ENCODE peak calls at places on chromosomes 7 and 10, in five cellular contexts. One of them, this sample, is unnamed.

GRCh38 chr7:137206770-137207169 is 136.8 kb downstream of the PTN start:
- DNase-seq in lower lobe of right lung: no peak
- DNase-seq in CD8-positive, alpha-beta T cell: no peak
- DNase-seq in hepatocyte: no peak
- DNase-seq in H9: no peak
- DNase-seq in this sample: no peak

GRCh38 chr7:154353385-154353784 is 301.2 kb downstream of the DPP6 start:
- DNase-seq in lower lobe of right lung: no peak
- DNase-seq in CD8-positive, alpha-beta T cell: no peak
- DNase-seq in hepatocyte: no peak
- DNase-seq in H9: no peak
- DNase-seq in this sample: no peak

GRCh38 chr10:14282271-14282670 is 48.5 kb downstream of the FRMD4A start:
- DNase-seq in lower lobe of right lung: no peak
- DNase-seq in CD8-positive, alpha-beta T cell: no peak
- DNase-seq in hepatocyte: no peak
- DNase-seq in H9: no peak
- DNase-seq in this sample: no peak

GRCh38 chr10:71213127-71213616 is 802 bp downstream of the UNC5B start:
- DNase-seq in lower lobe of right lung: peak
- DNase-seq in CD8-positive, alpha-beta T cell: no peak
- DNase-seq in hepatocyte: peak
- DNase-seq in H9: peak
- DNase-seq in this sample: no peak

GRCh38 chr10:113454341-113455061 is 98.4 kb upstream of the HABP2 start:
- DNase-seq in lower lobe of right lung: peak
- DNase-seq in CD8-positive, alpha-beta T cell: no peak
- DNase-seq in hepatocyte: peak
- DNase-seq in H9: peak
- DNase-seq in this sample: peak

GRCh38 chr7:139673230-139673629 is 104.6 kb downstream of the HIPK2 start:
- DNase-seq in lower lobe of right lung: no peak
- DNase-seq in CD8-positive, alpha-beta T cell: no peak
- DNase-seq in hepatocyte: no peak
- DNase-seq in H9: peak
- DNase-seq in this sample: no peak

GRCh38 chr10:116848032-116848911 is 1.0 kb upstream of the ENO4 start:
- DNase-seq in lower lobe of right lung: no peak
- DNase-seq in CD8-positive, alpha-beta T cell: no peak
- DNase-seq in hepatocyte: no peak
- DNase-seq in H9: no peak
- DNase-seq in this sample: no peak

GRCh38 chr7:150937848-150938561 is 40.1 kb downstream of the KCNH2 start:
- DNase-seq in lower lobe of right lung: peak
- DNase-seq in CD8-positive, alpha-beta T cell: no peak
- DNase-seq in hepatocyte: no peak
- DNase-seq in H9: no peak
- DNase-seq in this sample: peak

GRCh38 chr7:92613720-92614119 is 23.5 kb upstream of the FAM133B start:
- DNase-seq in lower lobe of right lung: no peak
- DNase-seq in CD8-positive, alpha-beta T cell: no peak
- DNase-seq in hepatocyte: no peak
- DNase-seq in H9: no peak
- DNase-seq in this sample: no peak

GRCh38 chr7:100546868-100547800 is 8.1 kb downstream of the AGFG2 start:
- DNase-seq in lower lobe of right lung: no peak
- DNase-seq in CD8-positive, alpha-beta T cell: no peak
- DNase-seq in hepatocyte: no peak
- DNase-seq in H9: no peak
- DNase-seq in this sample: no peak

GRCh38 chr7:23268167-23268566 is 21.6 kb downstream of the GPNMB start:
- DNase-seq in lower lobe of right lung: no peak
- DNase-seq in CD8-positive, alpha-beta T cell: no peak
- DNase-seq in hepatocyte: no peak
- DNase-seq in H9: no peak
- DNase-seq in this sample: no peak

GRCh38 chr10:116669832-116670644 is 49.3 kb downstream of the PNLIPRP2 start:
- DNase-seq in lower lobe of right lung: no peak
- DNase-seq in CD8-positive, alpha-beta T cell: no peak
- DNase-seq in hepatocyte: peak
- DNase-seq in H9: peak
- DNase-seq in this sample: no peak

GRCh38 chr10:109027534-109028185 is 895.7 kb downstream of the XPNPEP1 start:
- DNase-seq in lower lobe of right lung: no peak
- DNase-seq in CD8-positive, alpha-beta T cell: no peak
- DNase-seq in hepatocyte: no peak
- DNase-seq in H9: no peak
- DNase-seq in this sample: no peak

GRCh38 chr7:95690367-95690947 is 81.9 kb upstream of the DYNC1I1 start:
- DNase-seq in lower lobe of right lung: no peak
- DNase-seq in CD8-positive, alpha-beta T cell: no peak
- DNase-seq in hepatocyte: peak
- DNase-seq in H9: no peak
- DNase-seq in this sample: no peak

GRCh38 chr10:62726142-62726541 is 78.4 kb upstream of the ADO start:
- DNase-seq in lower lobe of right lung: no peak
- DNase-seq in CD8-positive, alpha-beta T cell: no peak
- DNase-seq in hepatocyte: no peak
- DNase-seq in H9: no peak
- DNase-seq in this sample: no peak

GRCh38 chr10:89337493-89337892 is 9.7 kb downstream of the IFIT3 start:
- DNase-seq in lower lobe of right lung: no peak
- DNase-seq in CD8-positive, alpha-beta T cell: no peak
- DNase-seq in hepatocyte: no peak
- DNase-seq in H9: no peak
- DNase-seq in this sample: no peak

GRCh38 chr10:20855398-20856038 is 41.6 kb downstream of the NEBL start:
- DNase-seq in lower lobe of right lung: no peak
- DNase-seq in CD8-positive, alpha-beta T cell: no peak
- DNase-seq in hepatocyte: peak
- DNase-seq in H9: no peak
- DNase-seq in this sample: no peak

GRCh38 chr7:36129048-36129534 is 24.0 kb upstream of the EEPD1 start:
- DNase-seq in lower lobe of right lung: no peak
- DNase-seq in CD8-positive, alpha-beta T cell: no peak
- DNase-seq in hepatocyte: peak
- DNase-seq in H9: no peak
- DNase-seq in this sample: no peak

GRCh38 chr7:94972296-94972695 is 64.9 kb downstream of the PPP1R9A start:
- DNase-seq in lower lobe of right lung: no peak
- DNase-seq in CD8-positive, alpha-beta T cell: no peak
- DNase-seq in hepatocyte: no peak
- DNase-seq in H9: no peak
- DNase-seq in this sample: no peak

GRCh38 chr7:2033586-2034135 is 199.1 kb downstream of the MAD1L1 start:
- DNase-seq in lower lobe of right lung: peak
- DNase-seq in CD8-positive, alpha-beta T cell: no peak
- DNase-seq in hepatocyte: no peak
- DNase-seq in H9: no peak
- DNase-seq in this sample: no peak

GRCh38 chr7:92964156-92964555 is 127.8 kb upstream of the CDK6 start:
- DNase-seq in lower lobe of right lung: no peak
- DNase-seq in CD8-positive, alpha-beta T cell: no peak
- DNase-seq in hepatocyte: no peak
- DNase-seq in H9: no peak
- DNase-seq in this sample: no peak

GRCh38 chr10:24952146-24952700 is at the start of gene PRTFDC1:
- DNase-seq in lower lobe of right lung: peak
- DNase-seq in CD8-positive, alpha-beta T cell: no peak
- DNase-seq in hepatocyte: peak
- DNase-seq in H9: peak
- DNase-seq in this sample: no peak

GRCh38 chr10:24642921-24643678 is 80.6 kb downstream of the ARHGAP21 start:
- DNase-seq in lower lobe of right lung: no peak
- DNase-seq in CD8-positive, alpha-beta T cell: no peak
- DNase-seq in hepatocyte: peak
- DNase-seq in H9: no peak
- DNase-seq in this sample: no peak

GRCh38 chr7:36602975-36603887 is 121.1 kb downstream of the AOAH start:
- DNase-seq in lower lobe of right lung: no peak
- DNase-seq in CD8-positive, alpha-beta T cell: no peak
- DNase-seq in hepatocyte: no peak
- DNase-seq in H9: no peak
- DNase-seq in this sample: no peak

GRCh38 chr7:47771301-47771989 is 176.8 kb downstream of the PKD1L1 start:
- DNase-seq in lower lobe of right lung: no peak
- DNase-seq in CD8-positive, alpha-beta T cell: no peak
- DNase-seq in hepatocyte: no peak
- DNase-seq in H9: no peak
- DNase-seq in this sample: no peak

GRCh38 chr7:93092757-93093370 is 24.9 kb downstream of the SAMD9 start:
- DNase-seq in lower lobe of right lung: no peak
- DNase-seq in CD8-positive, alpha-beta T cell: no peak
- DNase-seq in hepatocyte: no peak
- DNase-seq in H9: no peak
- DNase-seq in this sample: no peak

GRCh38 chr7:100433592-100434296 is 2.6 kb downstream of the PPP1R35 start:
- DNase-seq in lower lobe of right lung: peak
- DNase-seq in CD8-positive, alpha-beta T cell: no peak
- DNase-seq in hepatocyte: no peak
- DNase-seq in H9: no peak
- DNase-seq in this sample: no peak

GRCh38 chr10:88346151-88346977 is 236.8 kb downstream of the RNLS start:
- DNase-seq in lower lobe of right lung: no peak
- DNase-seq in CD8-positive, alpha-beta T cell: no peak
- DNase-seq in hepatocyte: peak
- DNase-seq in H9: no peak
- DNase-seq in this sample: no peak

GRCh38 chr7:55066479-55066878 is 47.7 kb downstream of the EGFR start:
- DNase-seq in lower lobe of right lung: no peak
- DNase-seq in CD8-positive, alpha-beta T cell: no peak
- DNase-seq in hepatocyte: no peak
- DNase-seq in H9: no peak
- DNase-seq in this sample: no peak

DNA sequence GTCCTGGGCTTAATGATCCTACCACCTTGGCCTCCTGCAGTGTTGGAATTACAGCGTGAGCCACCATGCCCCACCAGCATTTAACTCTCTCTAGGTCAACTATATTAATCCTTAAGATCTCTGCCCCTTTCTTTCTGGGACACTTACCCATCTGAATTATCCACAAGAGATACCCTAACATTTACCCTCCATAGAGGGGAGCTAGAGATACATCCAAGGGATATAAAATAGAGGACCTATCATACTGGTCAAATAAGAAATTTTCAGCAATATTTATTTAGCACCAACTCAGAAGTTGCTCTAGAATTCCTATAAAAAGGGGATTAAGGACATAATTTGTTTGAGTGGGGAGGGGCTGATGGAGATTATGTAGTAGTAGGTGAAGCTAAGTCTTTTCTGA is 96.5 kb downstream of the OTUD1 start:
- DNase-seq in lower lobe of right lung: no peak
- DNase-seq in CD8-positive, alpha-beta T cell: no peak
- DNase-seq in hepatocyte: no peak
- DNase-seq in H9: no peak
- DNase-seq in this sample: no peak
- TF ChIP-seq CTCF in lower lobe of right lung: no peak
- TF ChIP-seq CTCF in CD8-positive, alpha-beta T cell: no peak
- TF ChIP-seq CTCF in hepatocyte: no peak
- TF ChIP-seq CTCF in H9: peak
- TF ChIP-seq CTCF in this sample: peak

DNA sequence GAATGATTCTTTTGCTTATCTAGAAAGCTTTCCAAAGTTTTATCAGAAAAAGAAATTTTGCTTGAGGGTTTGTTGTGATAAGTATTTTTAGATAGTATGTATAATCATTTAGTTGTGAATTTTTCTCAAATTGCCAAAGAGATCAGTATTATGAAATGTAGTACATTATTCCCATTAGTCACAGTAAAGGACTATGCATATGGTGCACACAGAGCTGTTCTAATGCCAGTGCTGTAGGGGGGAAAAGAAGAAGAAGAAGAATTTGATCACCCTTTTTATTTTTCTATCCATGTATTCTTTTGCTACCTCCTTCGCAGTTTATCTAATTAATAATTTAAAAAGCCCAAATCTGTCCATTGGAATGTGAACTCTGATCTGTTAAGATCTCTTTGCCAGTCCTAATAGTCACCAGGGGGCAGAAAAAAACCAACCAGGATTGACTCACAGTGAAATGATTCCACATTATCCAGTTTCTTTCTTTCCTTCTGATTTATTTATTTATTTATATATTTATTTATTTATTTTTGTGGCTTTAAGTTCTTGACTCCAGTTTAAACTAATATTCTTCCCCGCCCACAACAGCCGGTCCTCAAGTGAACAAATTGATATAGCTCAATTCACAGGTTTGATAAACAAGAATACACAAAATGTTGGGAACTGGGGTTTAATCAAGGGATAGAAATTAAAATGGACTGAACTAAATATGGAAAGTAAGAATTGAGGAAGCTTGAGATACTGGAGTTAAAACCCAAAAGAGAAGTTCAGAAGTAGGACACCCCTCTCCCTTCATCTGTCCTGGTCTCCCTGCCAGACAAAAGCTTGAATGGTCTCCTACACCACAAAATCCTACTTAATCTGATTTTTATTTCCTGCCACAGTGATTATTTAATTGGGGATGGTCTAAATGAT is 4.9 kb downstream of the RBM20 start:
- DNase-seq in lower lobe of right lung: no peak
- DNase-seq in CD8-positive, alpha-beta T cell: no peak
- DNase-seq in hepatocyte: no peak
- DNase-seq in H9: no peak
- DNase-seq in this sample: no peak
- TF ChIP-seq CTCF in lower lobe of right lung: no peak
- TF ChIP-seq CTCF in CD8-positive, alpha-beta T cell: no peak
- TF ChIP-seq CTCF in hepatocyte: no peak
- TF ChIP-seq CTCF in H9: no peak
- TF ChIP-seq CTCF in this sample: peak

DNA sequence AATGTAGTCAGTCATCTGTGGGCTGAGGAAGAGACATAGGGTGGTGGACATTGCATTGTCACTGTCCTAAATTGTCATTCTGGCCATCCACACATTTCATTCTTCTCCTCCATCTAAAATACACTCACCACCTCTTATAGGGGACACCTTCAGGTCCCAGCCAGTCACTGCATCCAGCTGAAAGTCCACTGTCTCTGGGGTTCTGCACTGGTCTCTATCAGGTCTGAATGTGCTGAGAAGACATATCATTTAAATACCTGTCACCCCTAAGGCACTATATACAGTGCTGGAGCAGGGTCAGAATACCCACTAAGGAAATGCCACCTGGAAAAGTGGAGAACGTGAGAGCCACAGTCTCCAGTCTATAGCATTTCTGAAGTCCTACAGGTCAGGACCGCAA is 29.6 kb downstream of the SH2D4B start:
- DNase-seq in lower lobe of right lung: no peak
- DNase-seq in CD8-positive, alpha-beta T cell: no peak
- DNase-seq in hepatocyte: no peak
- DNase-seq in H9: no peak
- DNase-seq in this sample: no peak
- TF ChIP-seq CTCF in lower lobe of right lung: no peak
- TF ChIP-seq CTCF in CD8-positive, alpha-beta T cell: no peak
- TF ChIP-seq CTCF in hepatocyte: no peak
- TF ChIP-seq CTCF in H9: no peak
- TF ChIP-seq CTCF in this sample: no peak

DNA sequence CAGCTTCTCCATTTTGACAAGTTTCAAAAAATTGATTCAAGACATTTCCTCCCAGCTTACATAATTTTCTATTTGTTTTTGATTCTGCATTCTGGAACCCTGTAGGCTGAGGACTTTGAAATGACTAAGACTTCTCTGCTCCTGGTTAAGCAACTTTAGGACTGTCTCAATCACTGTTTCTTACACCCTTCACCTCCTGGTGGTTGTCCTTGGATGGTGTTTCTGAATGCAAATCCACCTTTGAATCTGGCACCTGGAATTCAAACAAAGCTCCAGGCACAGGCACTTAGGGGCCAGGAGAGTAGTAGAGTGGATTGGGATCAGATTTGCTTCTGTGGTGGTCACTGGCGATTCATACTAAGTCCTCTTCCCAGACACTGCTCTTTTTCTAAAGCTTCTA is 595.5 kb downstream of the LRMDA start:
- DNase-seq in lower lobe of right lung: no peak
- DNase-seq in CD8-positive, alpha-beta T cell: no peak
- DNase-seq in hepatocyte: no peak
- DNase-seq in H9: no peak
- DNase-seq in this sample: no peak
- TF ChIP-seq CTCF in lower lobe of right lung: no peak
- TF ChIP-seq CTCF in CD8-positive, alpha-beta T cell: no peak
- TF ChIP-seq CTCF in hepatocyte: no peak
- TF ChIP-seq CTCF in H9: peak
- TF ChIP-seq CTCF in this sample: no peak

This sample was measured in D721Med.